ENCODE peak calls at places on chromosomes 3 and 15, in four cellular contexts. J is NCI-H1092; L is endothelial cell of umbilical vein; Q is activated naive CD4-positive, alpha-beta T cell treated with anti-CD3 and anti-CD28 coated beads, Interleukin-2, amount 50 U/mL, for 16 hours. T is an unnamed sample.

GRCh38 chr3:82080261-82080660 is 318.8 kb upstream of the GBE1 start:
- DNase-seq in J (no peak), L (peak), Q (no peak), T (no peak)

GRCh38 chr15:71997691-71998090 is 120.3 kb downstream of the MYO9A start:
- DNase-seq in J (no peak), L (peak), Q (no peak), T (no peak)

GRCh38 chr3:193563999-193564398 is 9.3 kb upstream of the ATP13A4 start:
- DNase-seq in J (peak), L (no peak), Q (no peak), T (peak)

GRCh38 chr15:63718590-63719035 is 115.1 kb downstream of the HERC1 start:
- DNase-seq in J (no peak), L (no peak), Q (no peak), T (peak)

GRCh38 chr3:72163809-72164634 is 379.1 kb upstream of the PROK2 start:
- DNase-seq in J (no peak), L (no peak), Q (no peak), T (no peak)

GRCh38 chr15:37107071-37107753 is 6.9 kb upstream of the MEIS2 start:
- DNase-seq in J (no peak), L (no peak), Q (no peak), T (no peak)

GRCh38 chr3:73228425-73228824 is 167.0 kb downstream of the EBLN2 start:
- DNase-seq in J (no peak), L (no peak), Q (no peak), T (no peak)

GRCh38 chr3:194761384-194761783 is 75.7 kb downstream of the FAM43A start:
- DNase-seq in J (no peak), L (no peak), Q (no peak), T (no peak)

GRCh38 chr15:101611007-101611406 is 41.2 kb downstream of the TM2D3 start:
- DNase-seq in J (no peak), L (no peak), Q (no peak), T (no peak)

GRCh38 chr3:133717424-133717823 is 28.8 kb upstream of the TF start:
- DNase-seq in J (no peak), L (no peak), Q (no peak), T (no peak)

GRCh38 chr3:151918253-151919029 is 45.0 kb downstream of the SUCNR1 start:
- DNase-seq in J (no peak), L (peak), Q (no peak), T (no peak)

GRCh38 chr3:111605016-111605415 is 9.9 kb upstream of the ZBED2 start:
- DNase-seq in J (no peak), L (no peak), Q (no peak), T (no peak)

GRCh38 chr15:95995375-95996168 is 334.9 kb upstream of the NR2F2 start:
- DNase-seq in J (no peak), L (peak), Q (no peak), T (no peak)

GRCh38 chr3:13829311-13829710 is 50.6 kb downstream of the WNT7A start:
- DNase-seq in J (no peak), L (no peak), Q (no peak), T (no peak)

GRCh38 chr15:43237842-43238470 is 17.1 kb upstream of the EPB42 start:
- DNase-seq in J (no peak), L (no peak), Q (no peak), T (no peak)

GRCh38 chr3:161700998-161701397 is 204.4 kb downstream of the OTOL1 start:
- DNase-seq in J (peak), L (no peak), Q (no peak), T (no peak)

GRCh38 chr3:122988507-122988906 is 39.1 kb downstream of the SEMA5B start:
- DNase-seq in J (peak), L (no peak), Q (no peak), T (no peak)

GRCh38 chr3:66107855-66108254 is 69.1 kb upstream of the MAGI1 start:
- DNase-seq in J (no peak), L (peak), Q (no peak), T (no peak)

T was measured in H54.